ENCODE peak calls at places on chromosomes 5 and 9, in nine cellular contexts. One of them, this sample, is unnamed.

GRCh38 chr9:2159521-2160417 is 144.6 kb downstream of the SMARCA2 start:
- DNase-seq in CD8-positive, alpha-beta T cell: no peak
- DNase-seq in CD8-positive, alpha-beta memory T cell: no peak
- DNase-seq in NCI-H446: no peak
- DNase-seq in GM19239: no peak
- DNase-seq in osteocyte: no peak
- DNase-seq in COR-L47: peak; percentile 23
- DNase-seq in D341Med: no peak
- DNase-seq in substantia nigra: peak; percentile 22
- DNase-seq in this sample: no peak

GRCh38 chr5:171445910-171446516 is 26.6 kb downstream of the FGF18 start:
- DNase-seq in CD8-positive, alpha-beta T cell: no peak
- DNase-seq in COR-L47: no peak
- DNase-seq in osteocyte: no peak
- DNase-seq in D341Med: no peak
- DNase-seq in GM19239: no peak
- DNase-seq in NCI-H446: no peak
- DNase-seq in substantia nigra: no peak
- DNase-seq in CD8-positive, alpha-beta memory T cell: no peak
- DNase-seq in this sample: no peak

GRCh38 chr5:62077823-62078550 is 228.0 kb upstream of the KIF2A start:
- DNase-seq in substantia nigra: no peak
- DNase-seq in CD8-positive, alpha-beta T cell: no peak
- DNase-seq in CD8-positive, alpha-beta memory T cell: no peak
- DNase-seq in osteocyte: no peak
- DNase-seq in NCI-H446: no peak
- DNase-seq in GM19239: no peak
- DNase-seq in D341Med: no peak
- DNase-seq in COR-L47: no peak
- DNase-seq in this sample: no peak

GRCh38 chr9:33186457-33187168 is 19.5 kb upstream of the B4GALT1 start:
- DNase-seq in osteocyte: no peak
- DNase-seq in CD8-positive, alpha-beta T cell: no peak
- DNase-seq in D341Med: no peak
- DNase-seq in COR-L47: no peak
- DNase-seq in GM19239: no peak
- DNase-seq in CD8-positive, alpha-beta memory T cell: no peak
- DNase-seq in substantia nigra: no peak
- DNase-seq in NCI-H446: no peak
- DNase-seq in this sample: no peak

GRCh38 chr9:136762221-136762691 is 2.1 kb downstream of the LCN15 start:
- DNase-seq in osteocyte: no peak
- DNase-seq in D341Med: no peak
- DNase-seq in CD8-positive, alpha-beta memory T cell: peak; percentile 12
- DNase-seq in NCI-H446: no peak
- DNase-seq in COR-L47: no peak
- DNase-seq in substantia nigra: no peak
- DNase-seq in CD8-positive, alpha-beta T cell: no peak
- DNase-seq in GM19239: no peak
- DNase-seq in this sample: no peak

GRCh38 chr9:37437616-37438015 is 15.1 kb downstream of the GRHPR start:
- DNase-seq in substantia nigra: no peak
- DNase-seq in COR-L47: no peak
- DNase-seq in D341Med: peak; percentile 65
- DNase-seq in CD8-positive, alpha-beta memory T cell: no peak
- DNase-seq in GM19239: no peak
- DNase-seq in NCI-H446: no peak
- DNase-seq in CD8-positive, alpha-beta T cell: no peak
- DNase-seq in osteocyte: no peak
- DNase-seq in this sample: no peak

GRCh38 chr5:179373101-179373934 is 28.1 kb upstream of the ADAMTS2 start:
- DNase-seq in NCI-H446: peak; percentile 22
- DNase-seq in CD8-positive, alpha-beta memory T cell: no peak
- DNase-seq in osteocyte: peak; percentile 81
- DNase-seq in CD8-positive, alpha-beta T cell: no peak
- DNase-seq in D341Med: no peak
- DNase-seq in substantia nigra: no peak
- DNase-seq in GM19239: no peak
- DNase-seq in COR-L47: no peak
- DNase-seq in this sample: no peak

GRCh38 chr5:36462295-36463021 is 143.9 kb upstream of the SLC1A3 start:
- DNase-seq in GM19239: no peak
- DNase-seq in D341Med: no peak
- DNase-seq in osteocyte: no peak
- DNase-seq in CD8-positive, alpha-beta memory T cell: no peak
- DNase-seq in CD8-positive, alpha-beta T cell: no peak
- DNase-seq in NCI-H446: no peak
- DNase-seq in substantia nigra: no peak
- DNase-seq in COR-L47: no peak
- DNase-seq in this sample: no peak

GRCh38 chr5:89582768-89583339 is 699.9 kb upstream of the MEF2C start:
- DNase-seq in substantia nigra: no peak
- DNase-seq in D341Med: no peak
- DNase-seq in osteocyte: no peak
- DNase-seq in GM19239: no peak
- DNase-seq in COR-L47: no peak
- DNase-seq in CD8-positive, alpha-beta memory T cell: no peak
- DNase-seq in NCI-H446: no peak
- DNase-seq in CD8-positive, alpha-beta T cell: no peak
- DNase-seq in this sample: no peak

GRCh38 chr5:84688566-84688965 is 303.9 kb upstream of the EDIL3 start:
- DNase-seq in NCI-H446: peak; percentile 62
- DNase-seq in CD8-positive, alpha-beta memory T cell: no peak
- DNase-seq in osteocyte: no peak
- DNase-seq in GM19239: no peak
- DNase-seq in CD8-positive, alpha-beta T cell: no peak
- DNase-seq in COR-L47: peak; percentile 75
- DNase-seq in D341Med: no peak
- DNase-seq in substantia nigra: no peak
- DNase-seq in this sample: no peak

GRCh38 chr5:135694906-135695305 is 116.1 kb upstream of the CXCL14 start:
- DNase-seq in D341Med: no peak
- DNase-seq in GM19239: no peak
- DNase-seq in substantia nigra: no peak
- DNase-seq in NCI-H446: no peak
- DNase-seq in CD8-positive, alpha-beta T cell: no peak
- DNase-seq in CD8-positive, alpha-beta memory T cell: no peak
- DNase-seq in osteocyte: peak; percentile 75
- DNase-seq in COR-L47: no peak
- DNase-seq in this sample: no peak

GRCh38 chr9:131621551-131622321 is 76.4 kb downstream of the PRRT1B start:
- DNase-seq in D341Med: no peak
- DNase-seq in osteocyte: no peak
- DNase-seq in COR-L47: no peak
- DNase-seq in CD8-positive, alpha-beta memory T cell: no peak
- DNase-seq in CD8-positive, alpha-beta T cell: no peak
- DNase-seq in substantia nigra: no peak
- DNase-seq in GM19239: no peak
- DNase-seq in NCI-H446: no peak
- DNase-seq in this sample: no peak